ENCODE peak calls at places on chromosomes 1 and 21, in six cellular contexts. W, Y, S, Z, U and A are unnamed samples.

GRCh38 chr1:230698130-230698529 is 15.8 kb downstream of the AGT start:
- DNase-seq in S (no peak), W (no peak), Z (no peak), U (no peak), Y (no peak), A (no peak)

GRCh38 chr1:40042337-40042736 is 1.8 kb downstream of the CAP1 start:
- DNase-seq in S (no peak), U (no peak), W (no peak), Y (no peak), Z (no peak), A (no peak)

GRCh38 chr1:241356187-241356518 is 852 bp downstream of the RGS7 start:
- DNase-seq in Y (no peak), W (no peak), U (no peak), S (no peak), Z (no peak), A (no peak)

GRCh38 chr21:41769933-41770332 is 3.1 kb upstream of the RIPK4 start:
- DNase-seq in Y (no peak), S (no peak), Z (no peak), W (no peak), U (no peak), A (no peak)

GRCh38 chr1:1796466-1796865 is 18.2 kb upstream of the NADK start:
- DNase-seq in W (no peak), Y (no peak), S (no peak), U (no peak), Z (no peak), A (no peak)

GRCh38 chr1:186487163-186487562 is 26.2 kb upstream of the PDC start:
- DNase-seq in U (no peak), Z (no peak), S (no peak), W (no peak), Y (no peak), A (no peak)

GRCh38 chr1:65992160-65993046 is 199.7 kb downstream of the PDE4B start:
- DNase-seq in S (no peak), Z (no peak), Y (no peak), W (no peak), U (no peak), A (no peak)

GRCh38 chr1:58922302-58923089 is 138.6 kb upstream of the JUN start:
- DNase-seq in Z (no peak), U (peak), S (no peak), W (no peak), Y (no peak), A (no peak)

GRCh38 chr1:34898220-34898820 is 31.1 kb downstream of the DLGAP3 start:
- DNase-seq in S (peak), Y (no peak), Z (no peak), U (no peak), W (no peak), A (no peak)

GRCh38 chr1:24318988-24319863 is at the start of gene GRHL3:
- DNase-seq in Z (no peak), Y (no peak), W (peak), S (peak), U (no peak), A (no peak)

GRCh38 chr1:17565551-17565971 is 26.1 kb downstream of the ARHGEF10L start:
- DNase-seq in Y (no peak), Z (no peak), S (no peak), W (no peak), U (no peak), A (no peak)

GRCh38 chr21:44428281-44428942 is 26.9 kb upstream of the LRRC3 start:
- DNase-seq in Y (peak), W (peak), Z (peak), U (no peak), S (peak), A (peak)

GRCh38 chr1:176466514-176466913 is 3.5 kb downstream of the PAPPA2 start:
- DNase-seq in Y (peak), U (no peak), S (no peak), W (no peak), Z (peak), A (peak)

GRCh38 chr21:38596264-38597042 is 98.2 kb upstream of the ERG start:
- DNase-seq in U (no peak), Y (peak), W (no peak), S (no peak), Z (no peak), A (peak)

GRCh38 chr21:38171723-38172344 is 85.0 kb upstream of the KCNJ15 start:
- DNase-seq in Z (no peak), W (no peak), U (no peak), Y (no peak), S (peak), A (peak)

GRCh38 chr1:216034506-216034905 is 388.7 kb downstream of the USH2A start:
- DNase-seq in S (no peak), Y (no peak), U (no peak), W (no peak), Z (no peak), A (peak)

GRCh38 chr1:219697667-219698066 is 84.8 kb upstream of the ZC3H11B start:
- DNase-seq in Z (no peak), S (no peak), W (no peak), U (no peak), Y (no peak), A (no peak)

GRCh38 chr1:173164178-173164577 is 43.0 kb downstream of the TNFSF4 start:
- DNase-seq in W (no peak), Z (no peak), Y (no peak), U (no peak), S (no peak), A (no peak)

GRCh38 chr1:224213438-224214119 is 30.5 kb downstream of the DEGS1 start:
- DNase-seq in W (no peak), Z (peak), Y (no peak), U (no peak), S (peak), A (peak)

GRCh38 chr21:16841917-16842316 is 670.9 kb upstream of the CXADR start:
- DNase-seq in Y (no peak), S (no peak), W (no peak), U (no peak), Z (no peak), A (no peak)

GRCh38 chr1:55252942-55253589 is 37.9 kb upstream of the USP24 start:
- DNase-seq in S (no peak), Z (no peak), Y (no peak), U (no peak), W (no peak), A (no peak)

GRCh38 chr1:213123532-213123931 is 72.5 kb downstream of the RPS6KC1 start:
- DNase-seq in Z (no peak), S (no peak), Y (peak), W (peak), U (no peak), A (no peak)

GRCh38 chr1:78333426-78334012 is 157.3 kb upstream of the PTGFR start:
- DNase-seq in W (peak), Z (peak), Y (peak), U (no peak), S (no peak), A (no peak)

GRCh38 chr1:111988743-111989453 is 570 bp downstream of the KCND3 start:
- DNase-seq in U (no peak), S (peak), Y (no peak), W (no peak), Z (no peak), A (no peak)

GRCh38 chr1:208280184-208280583 is 36.0 kb upstream of the PLXNA2 start:
- DNase-seq in Y (no peak), S (no peak), Z (no peak), W (no peak), U (no peak), A (no peak)

GRCh38 chr1:43858324-43858723 is 75.3 kb upstream of the ARTN start:
- DNase-seq in Z (no peak), S (peak), W (no peak), U (no peak), Y (peak), A (peak)

GRCh38 chr1:8337776-8338525 is 20.0 kb downstream of the SLC45A1 start:
- DNase-seq in Y (no peak), S (no peak), U (no peak), Z (no peak), W (no peak), A (no peak)

GRCh38 chr1:229271448-229272120 is 673 bp downstream of the RAB4A start:
- DNase-seq in S (no peak), W (no peak), Z (no peak), U (no peak), Y (peak), A (no peak)
- TF ChIP-seq ZNF274 in S (no peak), W (no peak), Z (no peak), U (no peak), Y (no peak), A (no peak)

GRCh38 chr1:16374266-16374665 is 7.2 kb downstream of the SZRD1 start:
- DNase-seq in S (no peak), U (no peak), Z (no peak), Y (no peak), W (no peak), A (no peak)

GRCh38 chr1:16369821-16370220 is 2.8 kb downstream of the SZRD1 start:
- DNase-seq in W (no peak), Y (no peak), U (no peak), Z (no peak), S (no peak), A (no peak)

GRCh38 chr1:16372535-16373340 is 5.7 kb downstream of the SZRD1 start:
- DNase-seq in U (no peak), Y (no peak), Z (no peak), W (no peak), S (no peak), A (no peak)

GRCh38 chr1:16367968-16368910 is 1.2 kb downstream of the SZRD1 start:
- DNase-seq in Y (no peak), W (no peak), S (no peak), Z (peak), U (no peak), A (no peak)

GRCh38 chr1:16371725-16372124 is 4.7 kb downstream of the SZRD1 start:
- DNase-seq in U (no peak), S (no peak), Z (no peak), Y (no peak), W (no peak), A (no peak)
- TF ChIP-seq ZNF274 in U (no peak), S (no peak), Z (no peak), Y (no peak), W (no peak), A (no peak)

GRCh38 chr1:56578963-56579875 is at the start of gene PLPP3:
- DNase-seq in W (peak), S (peak), U (no peak), Z (no peak), Y (peak), A (peak)
- TF ChIP-seq ZNF274 in W (no peak), S (no peak), U (no peak), Z (no peak), Y (no peak), A (no peak)

GRCh38 chr1:99675994-99676393 is 30.1 kb downstream of the PALMD start:
- DNase-seq in S (no peak), W (no peak), U (no peak), Y (no peak), Z (no peak), A (no peak)
- TF ChIP-seq ZNF274 in S (no peak), W (no peak), U (no peak), Y (no peak), Z (no peak), A (no peak)